ENCODE peak calls at places on chromosomes 5 and 9, in five cellular contexts. N is cardiac muscle cell, G is esophagus squamous epithelium, S is adrenal gland, Z is adipocyte. V is an unnamed sample.

GRCh38 chr5:37721447-37721871 is 118.4 kb downstream of the GDNF start:
- DNase-seq in S (no peak), N (no peak), G (no peak), Z (peak; percentile 23), V (peak; percentile 36)

GRCh38 chr9:18245911-18246310 is 228.0 kb upstream of the ADAMTSL1 start:
- DNase-seq in S (no peak), N (no peak), G (no peak), Z (peak; percentile 65), V (peak; percentile 86)

GRCh38 chr9:94490465-94490864 is 64.4 kb upstream of the PCAT7 start:
- DNase-seq in G (no peak), N (peak; percentile 16), S (no peak), Z (peak; percentile 22), V (peak; percentile 21)

GRCh38 chr9:83583151-83584014 is 39.6 kb upstream of the IDNK start:
- DNase-seq in S (peak; percentile 75), G (no peak), N (peak; percentile 66), Z (peak; percentile 79), V (peak; percentile 59)

GRCh38 chr5:52999357-52999949 is 10.3 kb downstream of the ITGA2 start:
- DNase-seq in G (no peak), S (no peak), N (no peak), Z (no peak), V (no peak)

GRCh38 chr5:181084631-181085195 is 44.6 kb downstream of the BTNL9 start:
- DNase-seq in N (no peak), G (no peak), S (no peak), Z (no peak), V (no peak)

GRCh38 chr5:99600952-99601351 is 672.1 kb upstream of the CHD1 start:
- DNase-seq in N (no peak), Z (no peak), S (no peak), G (no peak), V (no peak)

GRCh38 chr9:88897081-88897480 is 94.2 kb upstream of the S1PR3 start:
- DNase-seq in N (no peak), Z (no peak), G (no peak), S (no peak), V (no peak)

GRCh38 chr5:36459191-36460135 is 146.9 kb upstream of the SLC1A3 start:
- DNase-seq in N (no peak), Z (no peak), G (no peak), S (no peak), V (peak; percentile 22)

GRCh38 chr5:151741678-151742423 is 16.6 kb downstream of the ATOX1 start:
- DNase-seq in N (no peak), S (no peak), Z (peak; percentile 57), G (no peak), V (no peak)

GRCh38 chr9:21317956-21318923 is 13.1 kb upstream of the IFNA5 start:
- DNase-seq in G (no peak), N (peak; percentile 66), Z (peak; percentile 82), S (peak; percentile 46), V (peak; percentile 18)

GRCh38 chr5:124519396-124519795 is 227.0 kb downstream of the ZNF608 start:
- DNase-seq in G (no peak), Z (peak; percentile 90), S (peak; percentile 67), N (peak; percentile 61), V (no peak)

GRCh38 chr5:55160493-55161209 is 680 bp downstream of the GPX8 start:
- DNase-seq in Z (peak; percentile 97), N (peak; percentile 47), G (no peak), S (peak; percentile 50), V (peak; percentile 74)

GRCh38 chr5:158658439-158659230 is 441.1 kb downstream of the EBF1 start:
- DNase-seq in N (no peak), S (no peak), Z (peak; percentile 41), G (no peak), V (peak; percentile 69)

GRCh38 chr9:131043097-131043496 is 34.1 kb downstream of the LAMC3 start:
- DNase-seq in N (no peak), Z (no peak), S (no peak), G (no peak), V (no peak)

GRCh38 chr9:126558051-126558665 is 55.6 kb upstream of the LMX1B start:
- DNase-seq in S (peak; percentile 75), N (peak; percentile 76), Z (peak; percentile 71), G (no peak), V (peak; percentile 83)

GRCh38 chr5:39353714-39354399 is 10.4 kb downstream of the C9 start:
- DNase-seq in Z (no peak), G (no peak), S (no peak), N (no peak), V (no peak)

GRCh38 chr5:14669975-14670374 is 5.5 kb downstream of the OTULIN start:
- DNase-seq in N (no peak), G (no peak), Z (no peak), S (no peak), V (no peak)

GRCh38 chr5:71809446-71809845 is 90.4 kb downstream of the CARTPT start:
- DNase-seq in Z (no peak), N (no peak), G (no peak), S (no peak), V (no peak)

GRCh38 chr5:41978686-41979085 is 53.6 kb downstream of the FBXO4 start:
- DNase-seq in Z (no peak), S (no peak), G (no peak), N (no peak), V (no peak)

GRCh38 chr5:171422902-171423663 is 3.6 kb downstream of the FGF18 start:
- DNase-seq in Z (no peak), G (no peak), S (no peak), N (no peak), V (no peak)

GRCh38 chr9:91433180-91433579 is 9.5 kb upstream of the NFIL3 start:
- DNase-seq in N (peak; percentile 31), Z (peak; percentile 92), G (no peak), S (no peak), V (peak; percentile 54)

GRCh38 chr5:91556-92263 is at the start of gene PLEKHG4B:
- DNase-seq in Z (peak; percentile 45), N (peak; percentile 87), G (no peak), S (no peak), V (no peak)

GRCh38 chr9:91858670-91859030 is 91.4 kb downstream of the ROR2 start:
- DNase-seq in N (no peak), G (no peak), Z (no peak), S (no peak), V (no peak)

GRCh38 chr5:150461231-150461630 is 11.7 kb upstream of the RPS14 start:
- DNase-seq in N (peak; percentile 24), S (no peak), G (no peak), Z (no peak), V (no peak)

GRCh38 chr9:96651626-96652025 is 3.5 kb downstream of the PRXL2C start:
- DNase-seq in S (no peak), N (peak; percentile 13), G (no peak), Z (peak; percentile 74), V (no peak)
- H3K4me1 ChIP-seq in S (no peaks in the 10 kb centered on the region), N (no peaks in the 10 kb centered on the region), G (no peaks in the 10 kb centered on the region), Z (peaks cover 23% of the 10 kb centered on the region), V (peaks cover 3% of the 10 kb centered on the region)

DNA sequence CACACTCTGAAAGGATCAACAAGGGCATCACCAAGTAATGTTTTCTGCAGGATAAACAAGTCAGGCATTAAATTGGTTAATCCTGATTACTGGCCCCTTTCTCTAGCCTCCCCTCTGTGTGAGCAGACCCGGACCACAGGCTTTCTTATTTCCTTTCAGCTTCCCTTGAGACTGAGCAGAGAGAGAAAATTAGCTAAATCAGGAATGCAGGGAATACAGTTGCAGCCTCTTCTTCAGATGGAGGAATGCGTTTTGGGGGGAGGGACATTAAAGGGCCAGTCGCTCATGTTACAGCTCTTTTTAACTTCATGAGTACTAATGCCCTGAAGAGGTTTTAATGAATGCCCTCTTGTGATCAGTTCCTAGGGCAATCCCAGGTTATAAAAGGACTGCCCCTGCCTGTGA is 19.8 kb downstream of the PCDHAC2 start:
- DNase-seq in G (no peak), N (peak; percentile 31), Z (no peak), S (no peak), V (no peak)
- H3K4me1 ChIP-seq in G (no peaks in the 10 kb centered on the region), N (peaks cover 39% of the 10 kb centered on the region), Z (no peaks in the 10 kb centered on the region), S (no peaks in the 10 kb centered on the region), V (no peaks in the 10 kb centered on the region)

DNA sequence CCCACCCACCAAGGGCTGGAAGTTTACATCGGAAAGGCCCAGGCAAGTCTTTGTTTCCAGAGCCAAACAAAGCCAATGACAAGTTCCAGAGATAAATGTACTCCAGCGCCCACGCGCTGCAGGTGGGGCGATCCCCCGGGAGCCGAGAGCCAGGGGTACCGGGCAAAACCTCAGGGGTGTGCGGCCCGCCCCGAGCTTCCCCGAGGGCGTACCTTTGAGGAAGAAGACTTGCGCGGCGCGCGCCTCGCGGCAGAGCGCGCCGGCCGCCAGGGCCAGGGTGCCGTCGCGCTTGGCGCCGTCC is 671 bp downstream of the DUSP1 start:
- DNase-seq in S (peak; percentile 65), Z (no peak), G (no peak), N (no peak), V (no peak)
- H3K4me1 ChIP-seq in S (peaks cover 50% of the 10 kb centered on the region), Z (peaks cover 51% of the 10 kb centered on the region), G (peaks cover 46% of the 10 kb centered on the region), N (peaks cover 19% of the 10 kb centered on the region), V (peaks cover 25% of the 10 kb centered on the region)

GRCh38 chr5:177470759-177471536 is 2.5 kb downstream of the DBN1 start:
- DNase-seq in N (no peak), S (no peak), G (no peak), Z (peak; percentile 31), V (no peak)
- H3K4me1 ChIP-seq in N (peaks cover 9% of the 10 kb centered on the region), S (peaks cover 7% of the 10 kb centered on the region), G (peaks cover 26% of the 10 kb centered on the region), Z (peaks cover 44% of the 10 kb centered on the region), V (peaks cover 31% of the 10 kb centered on the region)

GRCh38 chr5:16461782-16462181 is 3.8 kb downstream of the ZNF622 start:
- DNase-seq in Z (peak; percentile 88), N (no peak), G (no peak), S (no peak), V (peak; percentile 58)
- H3K4me1 ChIP-seq in Z (peaks cover 76% of the 10 kb centered on the region), N (peaks cover 14% of the 10 kb centered on the region), G (peaks cover 4% of the 10 kb centered on the region), S (peaks cover 18% of the 10 kb centered on the region), V (peaks cover 14% of the 10 kb centered on the region)

GRCh38 chr9:136729926-136730325 is 12.8 kb downstream of the LCN10 start:
- DNase-seq in Z (no peak), S (no peak), N (no peak), G (no peak), V (no peak)

GRCh38 chr9:136726631-136727191 is 14.3 kb downstream of the DIPK1B start:
- DNase-seq in N (no peak), G (no peak), S (no peak), Z (peak; percentile 53), V (no peak)

GRCh38 chr9:136728548-136729123 is 14.1 kb downstream of the LCN10 start:
- DNase-seq in Z (peak; percentile 66), G (no peak), N (peak; percentile 58), S (no peak), V (no peak)

GRCh38 chr9:136728080-136728547 is 14.6 kb downstream of the LCN10 start:
- DNase-seq in S (peak; percentile 91), Z (peak; percentile 94), N (peak; percentile 89), G (peak; percentile 49), V (peak; percentile 92)

DNA sequence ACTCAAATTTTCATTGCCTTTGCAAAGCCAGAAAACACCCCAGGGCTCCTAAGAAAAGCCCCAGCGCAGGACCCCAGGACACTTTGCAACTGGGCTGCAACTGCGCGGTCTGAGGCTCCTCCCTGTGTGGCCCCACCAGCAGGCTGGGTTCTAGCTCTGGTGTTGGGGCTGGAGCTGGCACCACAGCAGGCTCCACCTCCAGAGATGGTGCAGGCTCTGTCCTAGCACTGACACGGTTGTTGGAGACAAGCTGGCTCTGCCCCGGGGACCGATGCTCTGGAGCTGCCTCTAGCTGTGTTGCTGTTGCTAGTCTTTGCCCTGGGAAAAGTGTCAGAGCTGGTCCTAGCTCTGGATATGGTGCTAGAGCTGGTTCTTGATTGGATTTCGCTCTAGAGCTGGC is 13.6 kb downstream of the LCN10 start:
- DNase-seq in Z (no peak), N (no peak), S (no peak), G (no peak), V (no peak)
- H3K4me1 ChIP-seq in Z (peaks cover 27% of the 10 kb centered on the region), N (peaks cover 13% of the 10 kb centered on the region), S (peaks cover 21% of the 10 kb centered on the region), G (peaks cover 27% of the 10 kb centered on the region), V (peaks cover 8% of the 10 kb centered on the region)

V was measured in SJCRH30.